ENCODE peak calls at places on chromosomes 12 and 14, in seven cellular contexts. I is left ventricle myocardium inferior, R is fibroblast of lung, K is Peyer's patch, O is body of pancreas, P is psoas muscle, X is IMR-90. L is an unnamed sample.

GRCh38 chr14:88834883-88835431 is 10.5 kb downstream of the TTC8 start:
- DNase-seq in I (no peak), R (peak; percentile 84), K (no peak), O (no peak), P (no peak), X (peak; percentile 87), L (peak; percentile 46)

GRCh38 chr12:96234591-96235496 is 40.7 kb downstream of the ELK3 start:
- DNase-seq in I (no peak), R (no peak), K (no peak), O (no peak), P (no peak), X (no peak), L (no peak)

GRCh38 chr14:58747181-58747580 is 109.4 kb downstream of the DACT1 start:
- DNase-seq in I (no peak), R (peak; percentile 98), K (no peak), O (peak; percentile 43), P (no peak), X (peak; percentile 86), L (peak; percentile 84)

GRCh38 chr14:46008348-46008747 is 643.2 kb downstream of the RPL10L start:
- DNase-seq in I (no peak), R (no peak), K (no peak), O (no peak), P (no peak), X (no peak), L (no peak)

GRCh38 chr14:93318927-93319326 is 13.9 kb downstream of the BTBD7 start:
- DNase-seq in I (no peak), R (no peak), K (no peak), O (no peak), P (no peak), X (peak; percentile 30), L (no peak)

GRCh38 chr14:80781968-80782367 is 159.6 kb downstream of the CEP128 start:
- DNase-seq in I (no peak), R (no peak), K (no peak), O (no peak), P (no peak), X (peak; percentile 47), L (no peak)

GRCh38 chr12:4220489-4220888 is 53.1 kb upstream of the CCND2 start:
- DNase-seq in I (no peak), R (no peak), K (no peak), O (no peak), P (no peak), X (no peak), L (no peak)

GRCh38 chr12:13436696-13437391 is 240.3 kb downstream of the EMP1 start:
- DNase-seq in I (no peak), R (no peak), K (no peak), O (peak; percentile 49), P (no peak), X (peak; percentile 1), L (peak; percentile 43)

GRCh38 chr12:20132818-20133217 is 235.5 kb upstream of the PDE3A start:
- DNase-seq in I (no peak), R (no peak), K (no peak), O (no peak), P (no peak), X (no peak), L (no peak)

GRCh38 chr14:76964695-76965094 is 63.8 kb downstream of the IRF2BPL start:
- DNase-seq in I (no peak), R (no peak), K (no peak), O (no peak), P (no peak), X (no peak), L (no peak)

GRCh38 chr14:32049361-32050103 is 27.6 kb upstream of the ARHGAP5 start:
- DNase-seq in I (no peak), R (no peak), K (no peak), O (no peak), P (no peak), X (no peak), L (no peak)

GRCh38 chr12:100798799-100799198 is 4.2 kb downstream of the ANO4 start:
- DNase-seq in I (no peak), R (no peak), K (no peak), O (no peak), P (no peak), X (peak; percentile 52), L (no peak)

GRCh38 chr14:24670594-24670993 is 36.6 kb upstream of the GZMB start:
- DNase-seq in I (no peak), R (no peak), K (no peak), O (no peak), P (no peak), X (no peak), L (no peak)

GRCh38 chr12:5114436-5114835 is 70.8 kb downstream of the KCNA5 start:
- DNase-seq in I (no peak), R (peak; percentile 25), K (no peak), O (no peak), P (no peak), X (peak; percentile 61), L (no peak)

GRCh38 chr12:131046813-131047788 is 93.4 kb downstream of the ADGRD1 start:
- DNase-seq in I (peak; percentile 62), R (no peak), K (no peak), O (no peak), P (peak; percentile 80), X (no peak), L (peak; percentile 49)

GRCh38 chr14:56119221-56119967 is 1.2 kb downstream of the PELI2 start:
- DNase-seq in I (peak; percentile 51), R (peak; percentile 35), K (peak; percentile 34), O (peak; percentile 50), P (peak; percentile 73), X (peak; percentile 52), L (peak; percentile 76)

GRCh38 chr12:68515793-68516192 is 94.9 kb upstream of the RAP1B start:
- DNase-seq in I (no peak), R (no peak), K (no peak), O (no peak), P (no peak), X (no peak), L (no peak)

GRCh38 chr12:89451876-89452275 is 72.7 kb downstream of the GALNT4 start:
- DNase-seq in I (peak; percentile 25), R (peak; percentile 69), K (no peak), O (peak; percentile 12), P (peak; percentile 53), X (peak; percentile 87), L (peak; percentile 69)

GRCh38 chr14:23294734-23295561 is 7.7 kb downstream of the PPP1R3E start:
- DNase-seq in I (no peak), R (peak; percentile 61), K (peak; percentile 51), O (peak; percentile 54), P (peak; percentile 58), X (peak; percentile 51), L (no peak)

GRCh38 chr12:8847435-8847834 is 25.0 kb downstream of the A2ML1 start:
- DNase-seq in I (no peak), R (no peak), K (no peak), O (no peak), P (no peak), X (no peak), L (no peak)

GRCh38 chr12:119673634-119674033 is 5.7 kb downstream of the PRKAB1 start:
- DNase-seq in I (peak; percentile 38), R (no peak), K (no peak), O (no peak), P (no peak), X (no peak), L (no peak)

GRCh38 chr14:103890836-103891666 is 37.2 kb upstream of the TDRD9 start:
- DNase-seq in I (no peak), R (no peak), K (no peak), O (peak; percentile 93), P (no peak), X (no peak), L (peak; percentile 58)

GRCh38 chr12:130460611-130461478 is 123.2 kb downstream of the PIWIL1 start:
- DNase-seq in I (no peak), R (no peak), K (no peak), O (no peak), P (no peak), X (no peak), L (no peak)

DNA sequence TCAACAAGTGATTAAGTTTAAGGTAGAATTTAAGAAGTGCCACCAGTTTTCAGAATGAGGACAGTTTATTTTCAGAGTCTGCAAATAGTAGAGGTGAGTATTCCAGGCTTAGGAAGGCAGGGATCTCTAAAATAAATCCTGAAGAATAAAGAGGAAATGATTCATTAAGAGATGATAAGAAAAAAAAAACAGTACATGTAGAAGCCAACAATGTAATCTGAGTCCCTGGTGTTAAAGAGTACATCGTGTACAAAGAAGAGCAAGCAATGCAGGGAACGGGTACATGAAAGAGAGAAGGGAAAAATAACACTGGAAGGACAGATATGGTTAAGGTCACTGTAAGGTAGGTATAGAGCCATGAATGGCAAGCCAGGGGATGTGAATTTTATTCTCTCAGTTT is 95.2 kb upstream of the FOXG1 start:
- DNase-seq in I (no peak), R (peak; percentile 53), K (no peak), O (no peak), P (no peak), X (peak; percentile 11), L (no peak)
- H3K9me3 ChIP-seq in I (no peaks in the 10 kb centered on the region), R (no peaks in the 10 kb centered on the region), K (no peaks in the 10 kb centered on the region), O (no peaks in the 10 kb centered on the region), P (no peaks in the 10 kb centered on the region), X (peaks cover 1% of the 10 kb centered on the region), L (no peaks in the 10 kb centered on the region)

DNA sequence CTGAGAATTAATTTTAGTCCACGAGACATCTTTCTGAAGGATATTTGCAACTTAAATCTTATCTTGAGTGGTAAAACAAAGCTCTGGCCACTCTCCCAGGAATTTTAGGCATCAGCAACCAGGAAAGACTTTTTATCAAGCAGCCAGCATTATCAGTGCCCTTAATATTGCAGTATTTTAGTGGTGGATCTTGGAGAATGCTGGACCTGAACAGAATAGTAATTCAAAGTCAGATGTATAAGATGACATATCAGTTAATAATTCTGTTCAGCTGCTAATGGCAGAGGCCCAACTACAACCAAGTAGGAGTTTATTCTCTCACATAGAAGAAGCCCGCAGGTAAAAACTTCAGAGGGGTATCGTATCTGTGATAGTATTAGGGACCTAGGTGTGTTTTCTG is 59.0 kb upstream of the CRY1 start:
- DNase-seq in I (no peak), R (no peak), K (no peak), O (no peak), P (no peak), X (peak; percentile 30), L (no peak)
- TF ChIP-seq CTCF in I (no peak), R (no peak), K (no peak), O (no peak), P (no peak), X (no peak), L (no peak)

GRCh38 chr12:59196989-59197388 is 276.7 kb upstream of the LRIG3 start:
- DNase-seq in I (no peak), R (no peak), K (no peak), O (no peak), P (no peak), X (no peak), L (no peak)
- H3K9me3 ChIP-seq in I (no peaks in the 10 kb centered on the region), R (no peaks in the 10 kb centered on the region), K (no peaks in the 10 kb centered on the region), O (no peaks in the 10 kb centered on the region), P (no peaks in the 10 kb centered on the region), X (no peaks in the 10 kb centered on the region), L (no peaks in the 10 kb centered on the region)

DNA sequence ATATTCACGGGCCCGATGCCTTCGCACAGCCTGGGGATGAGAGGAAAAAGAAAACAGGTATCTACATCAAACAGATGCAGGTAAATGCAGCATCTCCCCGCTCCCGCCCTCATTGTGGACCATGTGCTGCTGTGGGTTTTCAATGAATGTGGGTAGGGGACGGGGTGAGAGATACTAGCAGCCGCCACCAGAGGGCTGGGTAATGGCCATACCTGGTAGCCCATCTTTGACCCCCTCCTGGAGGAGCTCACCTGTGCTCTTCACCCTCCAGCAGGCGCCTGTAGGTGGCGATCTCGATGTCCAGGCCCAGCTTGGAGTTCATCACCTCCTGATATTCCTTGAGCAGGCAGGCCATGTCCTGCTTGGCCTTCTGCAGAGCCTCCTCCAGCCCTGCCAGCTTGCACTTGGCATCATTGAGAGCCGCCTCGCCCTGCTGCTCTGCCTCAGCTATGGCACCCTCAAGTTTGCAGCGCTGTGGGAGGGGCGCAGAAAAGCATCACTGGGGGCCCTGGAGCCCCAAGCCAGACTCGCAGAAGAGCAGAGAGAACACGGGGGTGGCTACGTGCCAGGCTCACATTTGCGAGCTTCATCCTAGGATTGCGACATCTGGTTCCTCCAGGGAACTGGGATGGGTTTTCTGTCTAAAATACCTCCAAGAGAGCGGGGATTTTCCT is 10.2 kb downstream of the KRT82 start:
- DNase-seq in I (no peak), R (no peak), K (no peak), O (peak; percentile 39), P (peak; percentile 68), X (no peak), L (peak; percentile 77)
- TF ChIP-seq CTCF in I (peak; percentile 29), R (no peak), K (peak; percentile 37), O (peak; percentile 42), P (no peak), X (no peak), L (peak; percentile 37)

L was measured in osteoblast.